ENCODE peak calls at places on chromosomes 16 and 17, in ten cellular contexts. M, Z, O, A, Y, H, E, C, F and S are unnamed samples.

GRCh38 chr17:79019631-79020584 is 4.1 kb upstream of the C1QTNF1 start:
- DNase-seq in M (peak), Z (peak), O (peak), A (peak), Y (peak), H (peak), E (no peak), C (peak), F (peak), S (peak)

GRCh38 chr17:44118427-44119050 is 4.9 kb downstream of the HDAC5 start:
- DNase-seq in M (no peak), Z (no peak), O (no peak), A (no peak), Y (peak), H (no peak), E (no peak), C (no peak), F (no peak), S (no peak)

GRCh38 chr17:27226611-27227234 is 67.2 kb upstream of the WSB1 start:
- DNase-seq in M (no peak), Z (peak), O (no peak), A (no peak), Y (no peak), H (no peak), E (no peak), C (no peak), F (no peak), S (no peak)

GRCh38 chr16:30096862-30097563 is 1.0 kb upstream of the YPEL3 start:
- DNase-seq in M (no peak), Z (no peak), O (no peak), A (no peak), Y (no peak), H (no peak), E (no peak), C (peak), F (no peak), S (no peak)

GRCh38 chr17:1577186-1577585 is 14.6 kb upstream of the PITPNA start:
- DNase-seq in M (peak), Z (peak), O (peak), A (no peak), Y (peak), H (peak), E (no peak), C (no peak), F (peak), S (peak)

GRCh38 chr17:53462393-53462811 is 360.3 kb upstream of the KIF2B start:
- DNase-seq in M (no peak), Z (peak), O (no peak), A (no peak), Y (no peak), H (no peak), E (no peak), C (no peak), F (no peak), S (no peak)

GRCh38 chr17:71496552-71496951 is 624.3 kb upstream of the SOX9 start:
- DNase-seq in M (no peak), Z (peak), O (no peak), A (no peak), Y (no peak), H (no peak), E (no peak), C (no peak), F (no peak), S (no peak)

GRCh38 chr17:81440511-81441244 is 45.4 kb downstream of the BAHCC1 start:
- DNase-seq in M (no peak), Z (no peak), O (no peak), A (no peak), Y (peak), H (no peak), E (no peak), C (peak), F (no peak), S (no peak)

GRCh38 chr16:29023279-29024278 is 38.7 kb downstream of the LAT start:
- DNase-seq in M (no peak), Z (peak), O (no peak), A (no peak), Y (no peak), H (no peak), E (no peak), C (no peak), F (no peak), S (no peak)

GRCh38 chr17:77164483-77165030 is 23.8 kb downstream of the SEC14L1 start:
- DNase-seq in M (no peak), Z (no peak), O (no peak), A (no peak), Y (peak), H (no peak), E (no peak), C (no peak), F (no peak), S (no peak)

GRCh38 chr16:2033057-2033911 is 6.6 kb downstream of the NHERF2 start:
- DNase-seq in M (no peak), Z (peak), O (no peak), A (no peak), Y (no peak), H (no peak), E (no peak), C (no peak), F (peak), S (peak)

GRCh38 chr17:12790806-12791148 is 1.5 kb downstream of the ARHGAP44 start:
- DNase-seq in M (peak), Z (no peak), O (no peak), A (no peak), Y (no peak), H (no peak), E (no peak), C (no peak), F (no peak), S (no peak)

GRCh38 chr16:62540496-62540895 is 504.3 kb upstream of the CDH8 start:
- DNase-seq in M (no peak), Z (no peak), O (no peak), A (no peak), Y (no peak), H (no peak), E (no peak), C (no peak), F (no peak), S (no peak)

GRCh38 chr16:5884339-5884738 is 786.7 kb upstream of the EEF2KMT start:
- DNase-seq in M (no peak), Z (no peak), O (no peak), A (no peak), Y (no peak), H (no peak), E (no peak), C (no peak), F (no peak), S (no peak)

GRCh38 chr16:79573071-79573470 is 27.5 kb downstream of the MAF start:
- DNase-seq in M (no peak), Z (no peak), O (no peak), A (no peak), Y (no peak), H (no peak), E (no peak), C (no peak), F (no peak), S (no peak)

GRCh38 chr16:51211148-51211547 is 60.1 kb upstream of the SALL1 start:
- DNase-seq in M (no peak), Z (no peak), O (no peak), A (no peak), Y (no peak), H (no peak), E (no peak), C (no peak), F (no peak), S (no peak)

GRCh38 chr16:86595983-86596605 is 17.7 kb downstream of the FOXL1 start:
- DNase-seq in M (no peak), Z (no peak), O (no peak), A (no peak), Y (no peak), H (no peak), E (no peak), C (no peak), F (no peak), S (no peak)

GRCh38 chr16:1903845-1904820 is 14.1 kb downstream of the HS3ST6 start:
- DNase-seq in M (no peak), Z (peak), O (no peak), A (no peak), Y (no peak), H (no peak), E (no peak), C (no peak), F (no peak), S (no peak)

GRCh38 chr17:45294506-45294905 is 22.3 kb downstream of the MAP3K14 start:
- DNase-seq in M (no peak), Z (peak), O (peak), A (no peak), Y (no peak), H (no peak), E (no peak), C (no peak), F (no peak), S (peak)

GRCh38 chr17:57648720-57649119 is 96.4 kb downstream of the CCDC182 start:
- DNase-seq in M (no peak), Z (no peak), O (no peak), A (no peak), Y (no peak), H (no peak), E (no peak), C (no peak), F (no peak), S (no peak)

GRCh38 chr17:33234930-33235685 is 58.0 kb downstream of the ASIC2 start:
- DNase-seq in M (peak), Z (peak), O (no peak), A (no peak), Y (no peak), H (no peak), E (no peak), C (peak), F (peak), S (peak)

GRCh38 chr17:43360376-43360738 is 38.4 kb upstream of the ARL4D start:
- DNase-seq in M (peak), Z (peak), O (no peak), A (no peak), Y (no peak), H (peak), E (no peak), C (no peak), F (peak), S (no peak)

GRCh38 chr17:15999974-16000827 is 577 bp downstream of the TTC19 start:
- DNase-seq in M (peak), Z (peak), O (no peak), A (no peak), Y (peak), H (no peak), E (no peak), C (peak), F (peak), S (peak)

GRCh38 chr17:13297198-13297597 is 279.4 kb upstream of the ELAC2 start:
- DNase-seq in M (peak), Z (no peak), O (no peak), A (no peak), Y (no peak), H (no peak), E (no peak), C (no peak), F (no peak), S (no peak)

GRCh38 chr16:68921654-68922053 is 78.3 kb downstream of the TANGO6 start:
- DNase-seq in M (no peak), Z (peak), O (no peak), A (peak), Y (no peak), H (no peak), E (no peak), C (no peak), F (no peak), S (no peak)

GRCh38 chr16:55323637-55324490 is at the start of gene IRX6:
- DNase-seq in M (peak), Z (no peak), O (no peak), A (no peak), Y (peak), H (no peak), E (no peak), C (no peak), F (no peak), S (peak)

GRCh38 chr16:10966129-10966528 is 21.8 kb downstream of the CLEC16A start:
- DNase-seq in M (no peak), Z (no peak), O (no peak), A (no peak), Y (no peak), H (no peak), E (no peak), C (no peak), F (no peak), S (no peak)

GRCh38 chr16:46711106-46711769 is 21.8 kb downstream of the ORC6 start:
- DNase-seq in M (no peak), Z (no peak), O (no peak), A (no peak), Y (no peak), H (no peak), E (no peak), C (no peak), F (no peak), S (peak)

GRCh38 chr17:69502488-69502887 is 88.0 kb downstream of the MAP2K6 start:
- DNase-seq in M (no peak), Z (no peak), O (no peak), A (no peak), Y (no peak), H (no peak), E (no peak), C (no peak), F (no peak), S (no peak)

GRCh38 chr17:69501591-69502468 is 87.3 kb downstream of the MAP2K6 start:
- DNase-seq in M (peak), Z (peak), O (no peak), A (no peak), Y (peak), H (no peak), E (no peak), C (peak), F (no peak), S (no peak)

GRCh38 chr17:69499301-69499700 is 84.8 kb downstream of the MAP2K6 start:
- DNase-seq in M (no peak), Z (no peak), O (no peak), A (no peak), Y (no peak), H (no peak), E (no peak), C (no peak), F (no peak), S (no peak)

GRCh38 chr17:69503711-69504110 is 89.2 kb downstream of the MAP2K6 start:
- DNase-seq in M (no peak), Z (no peak), O (no peak), A (no peak), Y (no peak), H (no peak), E (no peak), C (peak), F (no peak), S (no peak)

GRCh38 chr17:69500911-69501429 is 86.5 kb downstream of the MAP2K6 start:
- DNase-seq in M (peak), Z (no peak), O (no peak), A (no peak), Y (no peak), H (no peak), E (no peak), C (no peak), F (no peak), S (no peak)
- H3K4me3 ChIP-seq in M (no peak), Z (no peak), O (no peak), A (no peak), Y (no peak), H (no peak), E (no peak), C (no peak), F (no peak), S (peak)

GRCh38 chr17:41844971-41845370 is 7.3 kb downstream of the KLHL10 start:
- DNase-seq in M (no peak), Z (no peak), O (no peak), A (no peak), Y (no peak), H (no peak), E (no peak), C (no peak), F (no peak), S (no peak)

GRCh38 chr17:41849251-41849990 is 11.8 kb downstream of the KLHL10 start:
- DNase-seq in M (no peak), Z (no peak), O (no peak), A (no peak), Y (no peak), H (no peak), E (no peak), C (no peak), F (no peak), S (no peak)

GRCh38 chr17:41848788-41849187 is 11.2 kb downstream of the KLHL10 start:
- DNase-seq in M (no peak), Z (peak), O (no peak), A (no peak), Y (no peak), H (no peak), E (no peak), C (no peak), F (no peak), S (no peak)
- H3K4me3 ChIP-seq in M (no peak), Z (no peak), O (no peak), A (no peak), Y (no peak), H (no peak), E (no peak), C (no peak), F (no peak), S (no peak)

DNA sequence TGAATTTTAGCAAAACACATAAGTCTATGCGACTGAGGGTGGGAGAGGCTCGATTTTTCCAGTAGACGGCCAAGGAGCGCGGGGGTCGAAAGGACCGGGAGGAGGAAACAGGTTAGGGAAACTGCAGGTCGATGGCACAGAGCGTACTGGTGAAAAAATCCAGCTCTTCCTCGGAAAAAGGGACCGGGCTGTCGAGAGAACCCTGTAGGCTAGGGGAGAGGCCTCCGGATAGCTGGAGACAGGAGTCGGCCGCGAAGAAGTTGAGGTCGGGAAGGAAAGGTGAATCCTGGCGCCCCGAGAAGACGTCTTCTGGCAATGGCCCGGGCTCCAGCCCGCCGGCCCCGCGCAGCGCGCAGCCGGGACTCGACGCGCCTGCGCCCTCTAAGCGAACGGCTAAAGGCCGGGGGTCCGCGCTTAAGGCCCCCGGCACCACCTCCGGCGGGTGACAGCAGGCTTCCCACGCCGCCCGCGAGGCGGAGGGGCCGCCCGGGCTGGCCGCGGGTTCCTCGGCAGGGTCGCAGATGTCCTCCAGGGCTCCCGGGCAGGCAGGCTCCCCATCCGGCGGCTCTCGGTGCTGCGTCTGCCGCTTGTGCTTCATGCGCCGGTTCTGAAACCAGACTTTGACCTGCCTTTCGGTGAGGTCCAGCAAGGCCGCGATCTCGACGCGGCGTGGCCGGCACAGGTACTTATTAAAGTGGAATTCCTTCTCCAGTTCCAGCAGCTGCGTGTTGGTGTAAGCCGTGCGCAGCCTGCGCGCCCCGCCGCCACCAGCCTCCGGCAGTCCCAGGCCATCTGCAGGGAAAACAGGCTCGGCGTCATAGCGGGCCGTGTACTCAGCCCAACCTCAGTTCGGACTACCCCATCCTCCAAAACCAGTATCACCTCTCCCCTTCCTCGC is 1.7 kb downstream of the HOXB2 start:
- DNase-seq in M (peak), Z (peak), O (peak), A (no peak), Y (peak), H (peak), E (no peak), C (peak), F (peak), S (peak)
- H3K4me3 ChIP-seq in M (peak), Z (peak), O (peak), A (peak), Y (peak), H (peak), E (peak), C (peak), F (peak), S (peak)

GRCh38 chr16:23952128-23953041 is 116.6 kb downstream of the PRKCB start:
- DNase-seq in M (peak), Z (no peak), O (no peak), A (no peak), Y (no peak), H (peak), E (no peak), C (no peak), F (peak), S (no peak)
- H3K4me3 ChIP-seq in M (no peak), Z (no peak), O (no peak), A (no peak), Y (no peak), H (no peak), E (no peak), C (no peak), F (no peak), S (no peak)

DNA sequence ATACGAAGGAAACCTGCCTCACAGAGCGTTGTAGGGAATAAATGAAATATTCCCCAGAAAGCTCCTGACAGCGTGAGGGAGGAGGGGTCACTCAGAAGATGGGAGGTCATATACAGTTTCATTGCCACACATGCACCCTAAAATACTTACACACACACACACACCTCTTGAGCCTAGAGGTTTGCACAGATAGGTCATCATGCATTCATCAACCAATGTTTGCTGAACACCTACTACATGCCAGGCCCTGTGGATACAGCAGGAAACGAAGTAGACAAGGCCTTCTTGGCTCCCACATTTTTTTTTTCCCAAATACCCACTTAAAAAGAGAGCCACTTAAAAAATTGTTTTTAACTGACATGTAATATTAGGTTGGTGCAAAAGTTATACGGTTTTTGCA is 907 bp upstream of the PLLP start:
- DNase-seq in M (no peak), Z (no peak), O (no peak), A (no peak), Y (no peak), H (no peak), E (no peak), C (no peak), F (no peak), S (no peak)
- H3K4me3 ChIP-seq in M (no peak), Z (no peak), O (no peak), A (peak), Y (peak), H (no peak), E (no peak), C (no peak), F (no peak), S (peak)

DNA sequence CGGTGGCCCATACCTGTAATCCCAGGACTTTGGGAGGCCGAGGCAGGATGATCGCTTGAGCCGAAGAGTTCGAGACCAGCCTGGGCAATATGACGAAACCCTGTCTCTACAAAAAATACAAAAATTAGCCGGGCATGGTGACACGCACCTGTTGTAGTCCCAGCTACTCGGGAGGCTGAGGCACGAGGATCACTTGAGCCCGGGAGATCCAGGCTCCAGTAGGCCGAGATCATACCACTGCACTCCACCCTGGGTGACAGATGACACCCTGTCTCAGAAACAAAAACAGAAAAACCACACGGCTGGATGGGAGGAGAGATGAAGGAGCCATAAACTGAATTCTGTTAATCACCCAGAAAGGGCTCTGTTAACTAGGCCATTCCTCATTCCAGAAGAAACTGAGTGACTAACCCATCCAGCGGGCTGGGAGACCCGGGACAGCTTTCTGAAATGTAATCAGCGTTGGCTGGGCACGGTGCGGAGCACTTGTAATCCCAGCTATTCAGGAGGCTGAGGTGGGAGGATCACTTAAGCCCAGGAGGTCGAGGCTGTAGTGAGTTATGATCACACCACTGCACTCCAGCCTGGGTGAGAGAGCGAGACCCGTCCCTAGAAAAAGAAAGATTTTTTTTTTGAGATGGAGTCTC is 641 bp upstream of the NT5C3B start:
- DNase-seq in M (no peak), Z (no peak), O (no peak), A (no peak), Y (no peak), H (no peak), E (no peak), C (no peak), F (no peak), S (no peak)
- H3K4me3 ChIP-seq in M (no peak), Z (peak), O (peak), A (peak), Y (peak), H (peak), E (peak), C (peak), F (peak), S (peak)